ENCODE peak calls at places on chromosomes 5 and 9, in ten cellular contexts. H, B, T, Q, F, M, V, W, K and Y are unnamed samples.

GRCh38 chr5:110377411-110378392 is 348.8 kb downstream of the TMEM232 start:
- DNase-seq in H (no peak), B (no peak), T (no peak), Q (no peak), F (no peak), M (no peak), V (peak; percentile 34), W (no peak), K (no peak), Y (no peak)

GRCh38 chr9:82152181-82152580 is 163.6 kb downstream of the SPATA31D1 start:
- DNase-seq in H (no peak), B (no peak), T (no peak), Q (no peak), F (no peak), M (no peak), V (peak; percentile 84), W (no peak), K (no peak), Y (no peak)

GRCh38 chr9:131546336-131547084 is 1.2 kb downstream of the PRRT1B start:
- DNase-seq in H (no peak), B (no peak), T (peak; percentile 63), Q (peak; percentile 70), F (no peak), M (no peak), V (peak; percentile 12), W (no peak), K (no peak), Y (no peak)

GRCh38 chr9:136152543-136152866 is 33.8 kb upstream of the TMEM250 start:
- DNase-seq in H (no peak), B (no peak), T (no peak), Q (no peak), F (no peak), M (no peak), V (no peak), W (no peak), K (no peak), Y (no peak)

GRCh38 chr9:4238522-4238921 is 61.3 kb downstream of the GLIS3 start:
- DNase-seq in H (no peak), B (no peak), T (no peak), Q (no peak), F (no peak), M (no peak), V (peak; percentile 70), W (no peak), K (no peak), Y (no peak)

GRCh38 chr5:95565280-95565920 is 10.5 kb downstream of the ARSK start:
- DNase-seq in H (no peak), B (no peak), T (no peak), Q (no peak), F (no peak), M (no peak), V (peak; percentile 52), W (no peak), K (no peak), Y (no peak)

GRCh38 chr5:169029087-169029486 is 271.9 kb downstream of the SLIT3 start:
- DNase-seq in H (no peak), B (no peak), T (no peak), Q (no peak), F (no peak), M (no peak), V (no peak), W (no peak), K (no peak), Y (no peak)

GRCh38 chr9:19464764-19465570 is 56.2 kb downstream of the ACER2 start:
- DNase-seq in H (peak; percentile 77), B (peak; percentile 80), T (peak; percentile 78), Q (peak; percentile 93), F (peak; percentile 85), M (peak; percentile 33), V (peak; percentile 81), W (peak; percentile 90), K (peak; percentile 84), Y (peak; percentile 92)

GRCh38 chr5:160155017-160155725 is 35.9 kb upstream of the PWWP2A start:
- DNase-seq in H (no peak), B (no peak), T (no peak), Q (no peak), F (no peak), M (no peak), V (no peak), W (no peak), K (peak; percentile 35), Y (no peak)

GRCh38 chr9:81588148-81588874 is 101.0 kb downstream of the TLE1 start:
- DNase-seq in H (peak; percentile 44), B (peak; percentile 89), T (peak; percentile 86), Q (no peak), F (peak; percentile 64), M (no peak), V (peak; percentile 74), W (peak; percentile 74), K (peak; percentile 96), Y (no peak)

GRCh38 chr5:54229041-54229780 is 81.2 kb downstream of the ARL15 start:
- DNase-seq in H (peak; percentile 80), B (peak; percentile 72), T (peak; percentile 82), Q (peak; percentile 86), F (peak; percentile 90), M (peak; percentile 66), V (peak; percentile 58), W (peak; percentile 86), K (peak; percentile 75), Y (peak; percentile 89)

GRCh38 chr5:61966558-61966957 is 339.4 kb upstream of the KIF2A start:
- DNase-seq in H (no peak), B (no peak), T (no peak), Q (no peak), F (no peak), M (no peak), V (peak; percentile 1), W (no peak), K (no peak), Y (no peak)

GRCh38 chr5:43110606-43111170 is 10.0 kb upstream of the ZNF131 start:
- DNase-seq in H (peak; percentile 44), B (no peak), T (no peak), Q (peak; percentile 55), F (peak; percentile 62), M (no peak), V (no peak), W (no peak), K (no peak), Y (no peak)

GRCh38 chr5:43101491-43101890 is 19.2 kb upstream of the ZNF131 start:
- DNase-seq in H (no peak), B (no peak), T (no peak), Q (no peak), F (no peak), M (no peak), V (no peak), W (no peak), K (no peak), Y (no peak)

GRCh38 chr5:43104102-43104501 is 16.6 kb upstream of the ZNF131 start:
- DNase-seq in H (no peak), B (no peak), T (no peak), Q (no peak), F (no peak), M (no peak), V (no peak), W (no peak), K (no peak), Y (no peak)

GRCh38 chr5:43106290-43106638 is 14.4 kb upstream of the ZNF131 start:
- DNase-seq in H (no peak), B (no peak), T (no peak), Q (no peak), F (no peak), M (no peak), V (no peak), W (no peak), K (no peak), Y (no peak)

GRCh38 chr5:43105369-43106289 is 15.1 kb upstream of the ZNF131 start:
- DNase-seq in H (peak; percentile 91), B (peak; percentile 91), T (peak; percentile 90), Q (peak; percentile 91), F (peak; percentile 96), M (peak; percentile 77), V (peak; percentile 96), W (peak; percentile 94), K (peak; percentile 92), Y (peak; percentile 96)
- TF ChIP-seq POLR2A in H (no peak), B (no peak), T (no peak), Q (no peak), F (peak; percentile 40), M (peak; percentile 10), V (no peak), W (no peak), K (no peak), Y (no peak)

GRCh38 chr9:121184463-121184862 is 17.2 kb downstream of the RAB14 start:
- DNase-seq in H (no peak), B (no peak), T (no peak), Q (no peak), F (no peak), M (no peak), V (no peak), W (no peak), K (no peak), Y (no peak)
- H3K36me3 ChIP-seq in H (no peaks in the 10 kb centered on the region), B (no peaks in the 10 kb centered on the region), T (peaks cover 34% of the 10 kb centered on the region), Q (no peaks in the 10 kb centered on the region), F (no peaks in the 10 kb centered on the region), M (peaks cover 2% of the 10 kb centered on the region), V (peaks cover 17% of the 10 kb centered on the region), W (no peaks in the 10 kb centered on the region), K (peaks cover 2% of the 10 kb centered on the region), Y (peaks cover 20% of the 10 kb centered on the region)

DNA sequence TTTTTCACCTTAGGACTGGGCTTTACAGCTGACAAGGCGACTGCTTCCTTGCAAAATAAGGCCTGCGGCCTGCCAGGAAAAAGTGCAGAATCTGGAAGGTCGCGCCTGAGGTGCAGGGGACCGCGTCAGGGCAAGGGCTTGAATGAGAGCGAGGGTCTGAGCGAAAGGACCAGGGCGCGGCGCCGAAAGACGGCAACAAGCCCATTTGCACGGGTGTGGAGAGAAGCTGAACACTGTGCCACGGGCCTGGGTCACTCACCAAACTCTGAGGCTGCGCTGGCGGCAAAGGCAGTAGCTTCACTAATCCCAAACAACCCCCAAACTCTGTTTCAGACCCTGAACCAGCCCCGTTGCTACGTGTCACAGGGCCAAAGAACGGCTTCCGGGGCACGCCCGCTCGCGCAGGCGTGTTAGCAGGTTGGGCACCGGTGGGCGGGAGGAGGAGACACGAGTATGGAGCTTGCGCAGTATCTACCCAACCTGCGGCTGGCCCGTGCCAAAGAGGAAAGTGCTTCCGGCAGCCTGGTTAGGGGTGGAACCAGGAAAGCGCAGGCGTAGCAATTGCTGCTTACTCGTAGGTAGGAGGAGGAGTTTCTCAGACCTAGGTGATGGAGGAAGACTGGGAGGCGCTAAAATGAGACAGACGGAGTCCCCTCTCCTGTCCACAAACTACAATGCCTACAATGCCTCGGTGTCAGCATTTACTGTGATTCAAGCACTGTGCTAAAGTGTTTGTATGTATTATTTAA is at the start of the genes KCTD16 and YIPF5:
- DNase-seq in H (peak; percentile 98), B (peak; percentile 98), T (peak; percentile 97), Q (peak; percentile 88), F (peak; percentile 99), M (peak; percentile 88), V (peak; percentile 96), W (peak; percentile 97), K (peak; percentile 98), Y (peak; percentile 99)
- H3K4me3 ChIP-seq in H (peak within 1 kb of the TSS; percentile 80), B (peak within 1 kb of the TSS; percentile 88), T (peak within 1 kb of the TSS; percentile 75), Q (peak within 1 kb of the TSS; percentile 96), F (peak within 1 kb of the TSS; percentile 77), M (peak within 1 kb of the TSS; percentile 68), V (peak within 1 kb of the TSS; percentile 80), W (peak within 1 kb of the TSS; percentile 61), K (peak within 1 kb of the TSS; percentile 96), Y (peak within 1 kb of the TSS; percentile 70)

GRCh38 chr5:43066799-43067741 is 27.0 kb upstream of the ANXA2R start:
- DNase-seq in H (peak; percentile 91), B (peak; percentile 89), T (peak; percentile 87), Q (peak; percentile 94), F (peak; percentile 96), M (peak; percentile 78), V (peak; percentile 91), W (peak; percentile 93), K (peak; percentile 91), Y (peak; percentile 93)
- TF ChIP-seq POLR2A in H (peak; percentile 50), B (peak; percentile 58), T (no peak), Q (peak; percentile 62), F (peak; percentile 50), M (peak; percentile 74), V (peak; percentile 89), W (peak; percentile 83), K (peak; percentile 2), Y (peak; percentile 66)